ENCODE peak calls at places on chromosome 6, in six cellular contexts. O is ELR; V is HepG2; Z is stimulated activated CD4-positive, alpha-beta T cell treated with anti-CD3 and anti-CD28 coated beads, Interleukin-15, amount 100 ng/mL, for 24 hours; Q is KBM-7; T is progenitor cell of endocrine pancreas. M is an unnamed sample.

GRCh38 chr6:147209762-147210449 is 5.7 kb downstream of the STXBP5 start:
- DNase-seq in Z (no peak), T (no peak), Q (no peak), O (no peak), V (no peak), M (no peak)

GRCh38 chr6:49513153-49513989 is 13.6 kb downstream of the GLYATL3 start:
- DNase-seq in T (no peak), Z (no peak), V (peak; percentile 58), Q (no peak), O (no peak), M (no peak)

GRCh38 chr6:41577865-41578713 is 31.9 kb downstream of the FOXP4 start:
- DNase-seq in V (peak; percentile 99), Z (no peak), O (peak; percentile 51), Q (peak; percentile 78), T (no peak), M (no peak)

GRCh38 chr6:41122918-41123317 is 31.2 kb downstream of the TREML1 start:
- DNase-seq in Q (no peak), T (no peak), V (no peak), O (no peak), Z (no peak), M (no peak)

GRCh38 chr6:148747493-148748160 is 797 bp downstream of the UST start:
- DNase-seq in V (no peak), T (peak; percentile 32), O (peak; percentile 55), Z (peak; percentile 58), Q (peak; percentile 72), M (peak; percentile 68)

GRCh38 chr6:10303806-10304520 is 110.9 kb downstream of the TFAP2A start:
- DNase-seq in Z (no peak), O (peak; percentile 20), Q (no peak), T (no peak), V (no peak), M (no peak)

GRCh38 chr6:25359191-25359861 is 80.2 kb downstream of the CARMIL1 start:
- DNase-seq in O (peak; percentile 67), T (no peak), V (no peak), Q (no peak), Z (no peak), M (no peak)

GRCh38 chr6:2127484-2127911 is 117.9 kb downstream of the GMDS start:
- DNase-seq in V (no peak), Z (peak; percentile 70), Q (no peak), T (no peak), O (no peak), M (peak; percentile 73)

GRCh38 chr6:106300944-106301343 is 24.6 kb downstream of the ATG5 start:
- DNase-seq in O (peak; percentile 73), Z (no peak), T (no peak), Q (peak; percentile 29), V (peak; percentile 14), M (no peak)

GRCh38 chr6:30683980-30684338 is 2.5 kb downstream of the PPP1R18 start:
- DNase-seq in V (no peak), T (no peak), Z (no peak), Q (no peak), O (peak; percentile 45), M (no peak)

GRCh38 chr6:110325197-110325596 is 33.0 kb downstream of the METTL24 start:
- DNase-seq in Q (no peak), Z (no peak), T (no peak), O (no peak), V (peak; percentile 46), M (no peak)

GRCh38 chr6:124303971-124304370 is 500.3 kb downstream of the NKAIN2 start:
- DNase-seq in O (no peak), V (no peak), T (no peak), Q (no peak), Z (no peak), M (no peak)

GRCh38 chr6:148758492-148758891 is 11.7 kb downstream of the UST start:
- DNase-seq in Q (peak; percentile 91), O (no peak), V (no peak), Z (peak; percentile 54), T (no peak), M (peak; percentile 78)

GRCh38 chr6:27871919-27872633 is 40.1 kb downstream of the OR2B2 start:
- DNase-seq in V (no peak), Z (peak; percentile 77), O (peak; percentile 96), T (peak; percentile 76), Q (no peak), M (peak; percentile 82)

GRCh38 chr6:43763133-43763797 is 6.7 kb upstream of the VEGFA start:
- DNase-seq in Z (no peak), T (no peak), Q (no peak), V (no peak), O (no peak), M (no peak)

GRCh38 chr6:160139420-160139851 is 17.8 kb downstream of the SLC22A1 start:
- DNase-seq in V (no peak), Q (no peak), T (no peak), Z (no peak), O (peak; percentile 98), M (no peak)

GRCh38 chr6:24827162-24827561 is 28.4 kb upstream of the ARMH2 start:
- DNase-seq in O (no peak), T (no peak), Z (no peak), V (no peak), Q (peak; percentile 16), M (no peak)

GRCh38 chr6:86152546-86152945 is 509.9 kb upstream of the SYNCRIP start:
- DNase-seq in T (no peak), V (no peak), O (no peak), Z (no peak), Q (no peak), M (no peak)

GRCh38 chr6:14450133-14451040 is 332.8 kb downstream of the CD83 start:
- DNase-seq in Z (no peak), T (no peak), Q (no peak), V (no peak), O (no peak), M (no peak)

GRCh38 chr6:159979136-159979874 is 10.4 kb downstream of the IGF2R start:
- DNase-seq in Q (peak; percentile 74), O (peak; percentile 78), Z (peak; percentile 78), T (no peak), V (peak; percentile 82), M (peak; percentile 82)

GRCh38 chr6:159163901-159164370 is 5.3 kb upstream of the FNDC1 start:
- DNase-seq in O (no peak), Q (no peak), Z (no peak), V (no peak), T (no peak), M (no peak)

GRCh38 chr6:25703005-25703404 is 51.0 kb downstream of the SCGN start:
- DNase-seq in T (no peak), V (peak; percentile 66), Q (no peak), O (no peak), Z (no peak), M (no peak)

GRCh38 chr6:6820688-6821238 is 232.2 kb downstream of the LY86 start:
- DNase-seq in V (no peak), Q (no peak), O (no peak), Z (no peak), T (no peak), M (no peak)

GRCh38 chr6:140371360-140371870 is 997.0 kb upstream of the CITED2 start:
- DNase-seq in O (no peak), Z (no peak), V (no peak), Q (peak; percentile 15), T (no peak), M (no peak)

GRCh38 chr6:39911513-39912125 is 22.6 kb downstream of the MOCS1 start:
- DNase-seq in T (no peak), Q (no peak), V (no peak), O (no peak), Z (no peak), M (no peak)

GRCh38 chr6:98641929-98642328 is 192.4 kb upstream of the POU3F2 start:
- DNase-seq in T (no peak), Q (no peak), O (peak; percentile 4), Z (no peak), V (peak; percentile 77), M (no peak)

GRCh38 chr6:158024566-158025297 is 43.1 kb downstream of the SYNJ2 start:
- DNase-seq in Z (no peak), V (no peak), Q (no peak), T (no peak), O (no peak), M (no peak)

GRCh38 chr6:149130093-149130872 is 187.2 kb upstream of the TAB2 start:
- DNase-seq in Z (no peak), V (no peak), T (no peak), O (no peak), Q (no peak), M (no peak)

GRCh38 chr6:52994789-52995078 is 350 bp downstream of the GSTA4 start:
- DNase-seq in T (no peak), O (peak; percentile 39), V (no peak), Z (peak; percentile 50), Q (no peak), M (peak; percentile 37)

M was measured in activated CD4-positive, alpha-beta memory T cell treated with anti-CD3 and anti-CD28 coated beads for 36 hours.